ENCODE peak calls at places on chromosome 4, in five cellular contexts. I, J, W, T and Z are unnamed samples.

GRCh38 chr4:33649015-33649414 is 2595.3 kb downstream of the ARAP2 start:
- DNase-seq in I (no peak), J (no peak), W (no peak), T (no peak), Z (no peak)

GRCh38 chr4:35151816-35152572 is 1092.3 kb downstream of the ARAP2 start:
- DNase-seq in I (no peak), J (no peak), W (no peak), T (peak; percentile 76), Z (no peak)

GRCh38 chr4:79964020-79964714 is 108.9 kb downstream of the ANTXR2 start:
- DNase-seq in I (no peak), J (no peak), W (no peak), T (no peak), Z (no peak)

GRCh38 chr4:182448281-182449151 is 205.3 kb downstream of the TENM3 start:
- DNase-seq in I (peak; percentile 66), J (peak; percentile 87), W (peak; percentile 80), T (peak; percentile 93), Z (peak; percentile 92)

GRCh38 chr4:174435981-174436776 is 86.1 kb downstream of the HPGD start:
- DNase-seq in I (no peak), J (no peak), W (no peak), T (no peak), Z (no peak)

GRCh38 chr4:122614621-122615020 is 6.2 kb downstream of the IL21 start:
- DNase-seq in I (no peak), J (no peak), W (no peak), T (no peak), Z (no peak)

GRCh38 chr4:54400802-54401201 is 171.7 kb downstream of the PDGFRA start:
- DNase-seq in I (no peak), J (no peak), W (peak; percentile 16), T (no peak), Z (no peak)

GRCh38 chr4:94472056-94472826 is 20.5 kb downstream of the PDLIM5 start:
- DNase-seq in I (no peak), J (no peak), W (no peak), T (no peak), Z (no peak)

GRCh38 chr4:13244342-13244905 is 239.7 kb downstream of the RAB28 start:
- DNase-seq in I (no peak), J (no peak), W (no peak), T (no peak), Z (no peak)

GRCh38 chr4:112411781-112412281 is 104.1 kb downstream of the NEUROG2 start:
- DNase-seq in I (no peak), J (no peak), W (no peak), T (peak; percentile 49), Z (no peak)

GRCh38 chr4:1201851-1202525 is 29.6 kb upstream of the SPON2 start:
- DNase-seq in I (peak; percentile 72), J (peak; percentile 71), W (peak; percentile 23), T (peak; percentile 7), Z (peak; percentile 57)

GRCh38 chr4:108991929-108992328 is 229.1 kb upstream of the ETNPPL start:
- DNase-seq in I (no peak), J (no peak), W (no peak), T (no peak), Z (no peak)

GRCh38 chr4:21858971-21859370 is 89.6 kb downstream of the KCNIP4 start:
- DNase-seq in I (no peak), J (no peak), W (no peak), T (no peak), Z (no peak)

GRCh38 chr4:71411976-71412375 is 73.2 kb downstream of the SLC4A4 start:
- DNase-seq in I (no peak), J (no peak), W (no peak), T (no peak), Z (no peak)

GRCh38 chr4:158610790-158611189 is 60.9 kb downstream of the C4orf46 start:
- DNase-seq in I (no peak), J (no peak), W (no peak), T (no peak), Z (no peak)

GRCh38 chr4:37453361-37454262 is 209.1 kb downstream of the NWD2 start:
- DNase-seq in I (peak; percentile 57), J (peak; percentile 73), W (peak; percentile 10), T (peak; percentile 65), Z (peak; percentile 80)

GRCh38 chr4:74501579-74501978 is 56.6 kb downstream of the AREG start:
- DNase-seq in I (no peak), J (no peak), W (no peak), T (no peak), Z (no peak)

GRCh38 chr4:81335221-81335912 is 120.3 kb upstream of the PRKG2 start:
- DNase-seq in I (no peak), J (no peak), W (no peak), T (no peak), Z (no peak)

GRCh38 chr4:101356928-101357327 is 9.6 kb upstream of the PPP3CA start:
- DNase-seq in I (no peak), J (no peak), W (no peak), T (no peak), Z (peak; percentile 74)

GRCh38 chr4:123110147-123110546 is 187.8 kb upstream of the NUDT6 start:
- DNase-seq in I (no peak), J (no peak), W (no peak), T (no peak), Z (no peak)